ENCODE peak calls at places on chromosomes 5 and 9, in five cellular contexts. One of them, this sample, is unnamed.

GRCh38 chr9:137480686-137481683 is 21.9 kb upstream of the NSMF start:
- DNase-seq in hypothalamus: no peak
- DNase-seq in Right ventricle myocardium superior: peak
- DNase-seq in NCI-H345: no peak
- DNase-seq in B cell: no peak
- DNase-seq in this sample: no peak

GRCh38 chr5:180586870-180587269 is 4.4 kb downstream of the SCGB3A1 start:
- DNase-seq in Right ventricle myocardium superior: no peak
- DNase-seq in NCI-H345: no peak
- DNase-seq in B cell: no peak
- DNase-seq in hypothalamus: no peak
- DNase-seq in this sample: no peak

GRCh38 chr9:11023201-11023600 is 410.4 kb upstream of the PTPRD start:
- DNase-seq in hypothalamus: no peak
- DNase-seq in Right ventricle myocardium superior: no peak
- DNase-seq in NCI-H345: no peak
- DNase-seq in B cell: no peak
- DNase-seq in this sample: no peak

GRCh38 chr9:19510907-19511306 is 102.1 kb downstream of the ACER2 start:
- DNase-seq in NCI-H345: peak
- DNase-seq in Right ventricle myocardium superior: no peak
- DNase-seq in hypothalamus: no peak
- DNase-seq in B cell: no peak
- DNase-seq in this sample: no peak

GRCh38 chr5:177447611-177448243 is 1.1 kb downstream of the PRR7 start:
- DNase-seq in NCI-H345: no peak
- DNase-seq in B cell: no peak
- DNase-seq in Right ventricle myocardium superior: no peak
- DNase-seq in hypothalamus: peak
- DNase-seq in this sample: peak

GRCh38 chr9:134551176-134551575 is 90.4 kb upstream of the COL5A1 start:
- DNase-seq in B cell: no peak
- DNase-seq in Right ventricle myocardium superior: no peak
- DNase-seq in hypothalamus: no peak
- DNase-seq in NCI-H345: no peak
- DNase-seq in this sample: no peak

GRCh38 chr9:114968710-114969109 is 38.3 kb upstream of the TNFSF8 start:
- DNase-seq in NCI-H345: no peak
- DNase-seq in Right ventricle myocardium superior: no peak
- DNase-seq in hypothalamus: no peak
- DNase-seq in B cell: no peak
- DNase-seq in this sample: no peak

GRCh38 chr9:70410368-70410767 is 4.1 kb downstream of the KLF9 start:
- DNase-seq in NCI-H345: no peak
- DNase-seq in Right ventricle myocardium superior: no peak
- DNase-seq in hypothalamus: no peak
- DNase-seq in B cell: no peak
- DNase-seq in this sample: no peak

GRCh38 chr9:84079994-84080393 is 99.4 kb downstream of the RMI1 start:
- DNase-seq in NCI-H345: no peak
- DNase-seq in hypothalamus: no peak
- DNase-seq in Right ventricle myocardium superior: no peak
- DNase-seq in B cell: no peak
- DNase-seq in this sample: no peak

GRCh38 chr5:159928122-159928960 is 12.1 kb downstream of the ADRA1B start:
- DNase-seq in NCI-H345: no peak
- DNase-seq in hypothalamus: no peak
- DNase-seq in B cell: no peak
- DNase-seq in Right ventricle myocardium superior: peak
- DNase-seq in this sample: no peak

GRCh38 chr5:73352789-73353188 is 95.8 kb downstream of the FOXD1 start:
- DNase-seq in hypothalamus: no peak
- DNase-seq in B cell: no peak
- DNase-seq in NCI-H345: no peak
- DNase-seq in Right ventricle myocardium superior: no peak
- DNase-seq in this sample: no peak

GRCh38 chr5:91384671-91385430 is 1.7 kb upstream of the ARRDC3 start:
- DNase-seq in Right ventricle myocardium superior: no peak
- DNase-seq in NCI-H345: peak
- DNase-seq in B cell: peak
- DNase-seq in hypothalamus: no peak
- DNase-seq in this sample: peak

GRCh38 chr5:17604951-17605350 is 968 bp downstream of the TAF11L11 start:
- DNase-seq in NCI-H345: no peak
- DNase-seq in hypothalamus: no peak
- DNase-seq in B cell: no peak
- DNase-seq in Right ventricle myocardium superior: no peak
- DNase-seq in this sample: no peak

GRCh38 chr5:170081616-170082015 is 24.1 kb upstream of the FOXI1 start:
- DNase-seq in NCI-H345: no peak
- DNase-seq in hypothalamus: no peak
- DNase-seq in B cell: no peak
- DNase-seq in Right ventricle myocardium superior: no peak
- DNase-seq in this sample: no peak

GRCh38 chr9:111482656-111483418 is 1.3 kb downstream of the ECPAS start:
- DNase-seq in hypothalamus: peak
- DNase-seq in Right ventricle myocardium superior: peak
- DNase-seq in NCI-H345: peak
- DNase-seq in B cell: peak
- DNase-seq in this sample: peak

GRCh38 chr9:120928015-120928719 is 1.6 kb upstream of the TRAF1 start:
- DNase-seq in NCI-H345: no peak
- DNase-seq in B cell: no peak
- DNase-seq in hypothalamus: peak
- DNase-seq in Right ventricle myocardium superior: peak
- DNase-seq in this sample: no peak

GRCh38 chr9:121288874-121289553 is 21.1 kb downstream of the GSN start:
- DNase-seq in hypothalamus: peak
- DNase-seq in B cell: no peak
- DNase-seq in Right ventricle myocardium superior: peak
- DNase-seq in NCI-H345: no peak
- DNase-seq in this sample: peak

GRCh38 chr5:52772668-52773067 is 15.0 kb upstream of the ITGA1 start:
- DNase-seq in hypothalamus: no peak
- DNase-seq in Right ventricle myocardium superior: no peak
- DNase-seq in B cell: no peak
- DNase-seq in NCI-H345: no peak
- DNase-seq in this sample: no peak

GRCh38 chr9:136674786-136675349 is 12.2 kb downstream of the EGFL7 start:
- DNase-seq in hypothalamus: no peak
- DNase-seq in Right ventricle myocardium superior: peak
- DNase-seq in NCI-H345: no peak
- DNase-seq in B cell: no peak
- DNase-seq in this sample: no peak

GRCh38 chr5:1564182-1564748 is 40.5 kb upstream of the LPCAT1 start:
- DNase-seq in hypothalamus: no peak
- DNase-seq in NCI-H345: no peak
- DNase-seq in B cell: peak
- DNase-seq in Right ventricle myocardium superior: peak
- DNase-seq in this sample: no peak

GRCh38 chr5:53479656-53480473 is 564 bp upstream of the FST start:
- DNase-seq in B cell: peak
- DNase-seq in Right ventricle myocardium superior: peak
- DNase-seq in NCI-H345: peak
- DNase-seq in hypothalamus: peak
- DNase-seq in this sample: no peak

GRCh38 chr9:134495881-134496412 is 145.7 kb upstream of the COL5A1 start:
- DNase-seq in B cell: no peak
- DNase-seq in hypothalamus: no peak
- DNase-seq in NCI-H345: no peak
- DNase-seq in Right ventricle myocardium superior: no peak
- DNase-seq in this sample: no peak

GRCh38 chr5:68200288-68200687 is 15.3 kb upstream of the PIK3R1 start:
- DNase-seq in NCI-H345: no peak
- DNase-seq in B cell: no peak
- DNase-seq in Right ventricle myocardium superior: no peak
- DNase-seq in hypothalamus: no peak
- DNase-seq in this sample: no peak

GRCh38 chr5:149887622-149888183 is 56.9 kb downstream of the PDE6A start:
- DNase-seq in Right ventricle myocardium superior: no peak
- DNase-seq in B cell: no peak
- DNase-seq in NCI-H345: peak
- DNase-seq in hypothalamus: no peak
- DNase-seq in this sample: no peak

GRCh38 chr5:132313378-132313777 is 19.2 kb downstream of the SLC22A4 start:
- DNase-seq in B cell: no peak
- DNase-seq in hypothalamus: no peak
- DNase-seq in Right ventricle myocardium superior: no peak
- DNase-seq in NCI-H345: no peak
- DNase-seq in this sample: no peak

GRCh38 chr9:136544549-136545064 is 1.2 kb downstream of the NOTCH1 start:
- DNase-seq in Right ventricle myocardium superior: peak
- DNase-seq in hypothalamus: peak
- DNase-seq in B cell: peak
- DNase-seq in NCI-H345: peak
- DNase-seq in this sample: peak

GRCh38 chr5:38776494-38776893 is 69.3 kb upstream of the OSMR start:
- DNase-seq in B cell: no peak
- DNase-seq in Right ventricle myocardium superior: no peak
- DNase-seq in NCI-H345: no peak
- DNase-seq in hypothalamus: no peak
- DNase-seq in this sample: no peak

GRCh38 chr5:92559743-92560142 is 1021.3 kb downstream of the NR2F1-AS1 start:
- DNase-seq in B cell: no peak
- DNase-seq in hypothalamus: no peak
- DNase-seq in Right ventricle myocardium superior: no peak
- DNase-seq in NCI-H345: peak
- DNase-seq in this sample: no peak

GRCh38 chr5:59661306-59661705 is 232.2 kb downstream of the PDE4D start:
- DNase-seq in B cell: no peak
- DNase-seq in NCI-H345: no peak
- DNase-seq in hypothalamus: no peak
- DNase-seq in Right ventricle myocardium superior: no peak
- DNase-seq in this sample: no peak

GRCh38 chr5:107968465-107968864 is 297.7 kb upstream of the EFNA5 start:
- DNase-seq in NCI-H345: no peak
- DNase-seq in hypothalamus: no peak
- DNase-seq in Right ventricle myocardium superior: no peak
- DNase-seq in B cell: no peak
- DNase-seq in this sample: no peak

GRCh38 chr9:77834898-77835505 is 186.9 kb upstream of the GNA14 start:
- DNase-seq in B cell: no peak
- DNase-seq in Right ventricle myocardium superior: no peak
- DNase-seq in hypothalamus: no peak
- DNase-seq in NCI-H345: no peak
- DNase-seq in this sample: no peak

GRCh38 chr5:168334161-168335094 is 43.0 kb downstream of the WWC1 start:
- DNase-seq in NCI-H345: no peak
- DNase-seq in hypothalamus: peak
- DNase-seq in Right ventricle myocardium superior: no peak
- DNase-seq in B cell: no peak
- DNase-seq in this sample: no peak

This sample was measured in globus pallidus.